ENCODE peak calls at places on chromosomes 3 and 15, in eight cellular contexts. One of them, this sample, is unnamed.

GRCh38 chr15:68552773-68553172 is 26.0 kb upstream of the CORO2B start:
- DNase-seq in upper lobe of left lung: no peak
- DNase-seq in dorsolateral prefrontal cortex: peak; percentile 81
- DNase-seq in lower lobe of right lung: no peak
- DNase-seq in Panc1: no peak
- DNase-seq in substantia nigra: no peak
- DNase-seq in CD8-positive, alpha-beta T cell: no peak
- DNase-seq in CD4-positive, alpha-beta T cell: no peak
- DNase-seq in this sample: no peak

GRCh38 chr3:38960953-38961622 is 90.7 kb downstream of the SCN11A start:
- DNase-seq in substantia nigra: no peak
- DNase-seq in upper lobe of left lung: peak; percentile 46
- DNase-seq in CD4-positive, alpha-beta T cell: no peak
- DNase-seq in CD8-positive, alpha-beta T cell: no peak
- DNase-seq in Panc1: no peak
- DNase-seq in lower lobe of right lung: no peak
- DNase-seq in dorsolateral prefrontal cortex: no peak
- DNase-seq in this sample: no peak

GRCh38 chr3:38346584-38347410 is at the start of gene XYLB:
- DNase-seq in lower lobe of right lung: peak; percentile 93
- DNase-seq in dorsolateral prefrontal cortex: peak; percentile 91
- DNase-seq in CD8-positive, alpha-beta T cell: peak; percentile 43
- DNase-seq in CD4-positive, alpha-beta T cell: peak; percentile 48
- DNase-seq in upper lobe of left lung: peak; percentile 92
- DNase-seq in Panc1: peak; percentile 36
- DNase-seq in substantia nigra: peak; percentile 54
- DNase-seq in this sample: peak; percentile 87

GRCh38 chr15:41567870-41568269 is 8.9 kb downstream of the TYRO3 start:
- DNase-seq in CD4-positive, alpha-beta T cell: no peak
- DNase-seq in CD8-positive, alpha-beta T cell: no peak
- DNase-seq in Panc1: no peak
- DNase-seq in upper lobe of left lung: no peak
- DNase-seq in lower lobe of right lung: no peak
- DNase-seq in substantia nigra: no peak
- DNase-seq in dorsolateral prefrontal cortex: no peak
- DNase-seq in this sample: no peak

GRCh38 chr3:63625161-63625560 is 27.3 kb upstream of the SNTN start:
- DNase-seq in lower lobe of right lung: no peak
- DNase-seq in upper lobe of left lung: no peak
- DNase-seq in CD4-positive, alpha-beta T cell: no peak
- DNase-seq in Panc1: no peak
- DNase-seq in CD8-positive, alpha-beta T cell: no peak
- DNase-seq in substantia nigra: no peak
- DNase-seq in dorsolateral prefrontal cortex: no peak
- DNase-seq in this sample: no peak

GRCh38 chr3:4730734-4731133 is 237.6 kb downstream of the ITPR1 start:
- DNase-seq in Panc1: no peak
- DNase-seq in dorsolateral prefrontal cortex: peak; percentile 55
- DNase-seq in upper lobe of left lung: no peak
- DNase-seq in lower lobe of right lung: no peak
- DNase-seq in CD4-positive, alpha-beta T cell: no peak
- DNase-seq in substantia nigra: no peak
- DNase-seq in CD8-positive, alpha-beta T cell: no peak
- DNase-seq in this sample: no peak

GRCh38 chr3:44128057-44128775 is 113.5 kb upstream of the TOPAZ1 start:
- DNase-seq in CD8-positive, alpha-beta T cell: no peak
- DNase-seq in Panc1: no peak
- DNase-seq in lower lobe of right lung: no peak
- DNase-seq in dorsolateral prefrontal cortex: no peak
- DNase-seq in upper lobe of left lung: no peak
- DNase-seq in CD4-positive, alpha-beta T cell: no peak
- DNase-seq in substantia nigra: no peak
- DNase-seq in this sample: no peak

GRCh38 chr3:7610634-7611033 is 749.7 kb downstream of the GRM7 start:
- DNase-seq in CD8-positive, alpha-beta T cell: no peak
- DNase-seq in upper lobe of left lung: no peak
- DNase-seq in CD4-positive, alpha-beta T cell: no peak
- DNase-seq in lower lobe of right lung: no peak
- DNase-seq in substantia nigra: no peak
- DNase-seq in dorsolateral prefrontal cortex: no peak
- DNase-seq in Panc1: no peak
- DNase-seq in this sample: no peak

GRCh38 chr15:74430510-74430951 is 3.2 kb downstream of the SEMA7A start:
- DNase-seq in substantia nigra: no peak
- DNase-seq in upper lobe of left lung: no peak
- DNase-seq in Panc1: no peak
- DNase-seq in CD4-positive, alpha-beta T cell: no peak
- DNase-seq in dorsolateral prefrontal cortex: no peak
- DNase-seq in CD8-positive, alpha-beta T cell: no peak
- DNase-seq in lower lobe of right lung: no peak
- DNase-seq in this sample: no peak

GRCh38 chr3:183313764-183314163 is 60.7 kb downstream of the B3GNT5 start:
- DNase-seq in upper lobe of left lung: no peak
- DNase-seq in CD8-positive, alpha-beta T cell: no peak
- DNase-seq in substantia nigra: no peak
- DNase-seq in CD4-positive, alpha-beta T cell: no peak
- DNase-seq in lower lobe of right lung: no peak
- DNase-seq in dorsolateral prefrontal cortex: no peak
- DNase-seq in Panc1: no peak
- DNase-seq in this sample: no peak

GRCh38 chr3:183317886-183318845 is 65.1 kb downstream of the B3GNT5 start:
- DNase-seq in upper lobe of left lung: no peak
- DNase-seq in Panc1: no peak
- DNase-seq in lower lobe of right lung: no peak
- DNase-seq in substantia nigra: no peak
- DNase-seq in CD4-positive, alpha-beta T cell: no peak
- DNase-seq in CD8-positive, alpha-beta T cell: no peak
- DNase-seq in dorsolateral prefrontal cortex: no peak
- DNase-seq in this sample: no peak

GRCh38 chr3:183315739-183316138 is 62.7 kb downstream of the B3GNT5 start:
- DNase-seq in CD8-positive, alpha-beta T cell: no peak
- DNase-seq in substantia nigra: no peak
- DNase-seq in lower lobe of right lung: no peak
- DNase-seq in CD4-positive, alpha-beta T cell: no peak
- DNase-seq in Panc1: no peak
- DNase-seq in upper lobe of left lung: no peak
- DNase-seq in dorsolateral prefrontal cortex: no peak
- DNase-seq in this sample: no peak

GRCh38 chr3:183318846-183319770 is 66.1 kb downstream of the B3GNT5 start:
- DNase-seq in CD8-positive, alpha-beta T cell: no peak
- DNase-seq in CD4-positive, alpha-beta T cell: no peak
- DNase-seq in substantia nigra: no peak
- DNase-seq in dorsolateral prefrontal cortex: no peak
- DNase-seq in lower lobe of right lung: no peak
- DNase-seq in Panc1: no peak
- DNase-seq in upper lobe of left lung: no peak
- DNase-seq in this sample: no peak

DNA sequence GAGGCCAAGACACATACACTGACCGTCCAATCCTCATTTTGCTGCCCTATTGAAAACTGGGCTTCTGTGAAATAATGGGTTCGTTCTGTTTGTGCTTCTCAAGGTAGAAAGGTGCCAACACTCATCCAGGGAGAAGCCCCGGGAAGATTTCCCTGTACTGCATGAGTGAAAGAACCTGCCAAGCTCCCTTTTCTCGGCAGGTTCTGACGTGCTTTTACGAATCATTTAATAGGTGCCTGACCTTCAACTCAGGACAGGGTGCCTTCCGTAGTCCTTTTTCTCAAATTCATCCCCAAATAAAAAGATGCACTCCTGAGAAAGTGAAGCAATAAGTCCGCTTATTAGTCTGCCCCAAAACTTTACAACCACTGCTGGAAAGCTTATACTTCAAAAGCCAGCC is 64.2 kb downstream of the B3GNT5 start:
- DNase-seq in dorsolateral prefrontal cortex: no peak
- DNase-seq in CD4-positive, alpha-beta T cell: no peak
- DNase-seq in Panc1: no peak
- DNase-seq in substantia nigra: no peak
- DNase-seq in CD8-positive, alpha-beta T cell: no peak
- DNase-seq in upper lobe of left lung: no peak
- DNase-seq in lower lobe of right lung: no peak
- DNase-seq in this sample: no peak
- H3K27ac ChIP-seq in dorsolateral prefrontal cortex: no peak overlapping the region
- H3K27ac ChIP-seq in CD4-positive, alpha-beta T cell: no peak overlapping the region
- H3K27ac ChIP-seq in Panc1: no peak overlapping the region
- H3K27ac ChIP-seq in substantia nigra: no peak overlapping the region
- H3K27ac ChIP-seq in CD8-positive, alpha-beta T cell: no peak overlapping the region
- H3K27ac ChIP-seq in upper lobe of left lung: no peak overlapping the region
- H3K27ac ChIP-seq in lower lobe of right lung: no peak overlapping the region
- H3K27ac ChIP-seq in this sample: no peak overlapping the region

GRCh38 chr3:141915766-141916165 is 39.3 kb downstream of the ATP1B3 start:
- DNase-seq in Panc1: no peak
- DNase-seq in CD8-positive, alpha-beta T cell: no peak
- DNase-seq in lower lobe of right lung: no peak
- DNase-seq in CD4-positive, alpha-beta T cell: no peak
- DNase-seq in upper lobe of left lung: no peak
- DNase-seq in dorsolateral prefrontal cortex: no peak
- DNase-seq in substantia nigra: no peak
- DNase-seq in this sample: no peak

GRCh38 chr3:141913150-141913811 is 36.8 kb downstream of the ATP1B3 start:
- DNase-seq in dorsolateral prefrontal cortex: no peak
- DNase-seq in lower lobe of right lung: no peak
- DNase-seq in CD4-positive, alpha-beta T cell: peak; percentile 32
- DNase-seq in upper lobe of left lung: no peak
- DNase-seq in Panc1: no peak
- DNase-seq in CD8-positive, alpha-beta T cell: no peak
- DNase-seq in substantia nigra: no peak
- DNase-seq in this sample: no peak

GRCh38 chr3:141914311-141914710 is 37.9 kb downstream of the ATP1B3 start:
- DNase-seq in CD8-positive, alpha-beta T cell: no peak
- DNase-seq in upper lobe of left lung: no peak
- DNase-seq in substantia nigra: no peak
- DNase-seq in dorsolateral prefrontal cortex: no peak
- DNase-seq in Panc1: no peak
- DNase-seq in lower lobe of right lung: no peak
- DNase-seq in CD4-positive, alpha-beta T cell: no peak
- DNase-seq in this sample: no peak

GRCh38 chr3:141909408-141909807 is 33.0 kb downstream of the ATP1B3 start:
- DNase-seq in upper lobe of left lung: no peak
- DNase-seq in substantia nigra: no peak
- DNase-seq in Panc1: no peak
- DNase-seq in dorsolateral prefrontal cortex: no peak
- DNase-seq in CD8-positive, alpha-beta T cell: no peak
- DNase-seq in lower lobe of right lung: no peak
- DNase-seq in CD4-positive, alpha-beta T cell: no peak
- DNase-seq in this sample: no peak

GRCh38 chr3:141915016-141915415 is 38.6 kb downstream of the ATP1B3 start:
- DNase-seq in CD4-positive, alpha-beta T cell: no peak
- DNase-seq in dorsolateral prefrontal cortex: no peak
- DNase-seq in CD8-positive, alpha-beta T cell: no peak
- DNase-seq in Panc1: no peak
- DNase-seq in substantia nigra: no peak
- DNase-seq in upper lobe of left lung: no peak
- DNase-seq in lower lobe of right lung: no peak
- DNase-seq in this sample: no peak
- H3K27ac ChIP-seq in CD4-positive, alpha-beta T cell: no peak overlapping the region
- H3K27ac ChIP-seq in dorsolateral prefrontal cortex: no peak overlapping the region
- H3K27ac ChIP-seq in CD8-positive, alpha-beta T cell: no peak overlapping the region
- H3K27ac ChIP-seq in Panc1: no peak overlapping the region
- H3K27ac ChIP-seq in substantia nigra: no peak overlapping the region
- H3K27ac ChIP-seq in upper lobe of left lung: no peak overlapping the region
- H3K27ac ChIP-seq in lower lobe of right lung: no peak overlapping the region
- H3K27ac ChIP-seq in this sample: no peak overlapping the region

GRCh38 chr3:177776656-177777055 is 579.4 kb upstream of the TBL1XR1 start:
- DNase-seq in upper lobe of left lung: no peak
- DNase-seq in CD4-positive, alpha-beta T cell: no peak
- DNase-seq in CD8-positive, alpha-beta T cell: no peak
- DNase-seq in lower lobe of right lung: no peak
- DNase-seq in substantia nigra: no peak
- DNase-seq in Panc1: no peak
- DNase-seq in dorsolateral prefrontal cortex: no peak
- DNase-seq in this sample: no peak

GRCh38 chr3:177772908-177773557 is 575.8 kb upstream of the TBL1XR1 start:
- DNase-seq in Panc1: no peak
- DNase-seq in lower lobe of right lung: no peak
- DNase-seq in CD4-positive, alpha-beta T cell: no peak
- DNase-seq in upper lobe of left lung: no peak
- DNase-seq in substantia nigra: no peak
- DNase-seq in dorsolateral prefrontal cortex: no peak
- DNase-seq in CD8-positive, alpha-beta T cell: no peak
- DNase-seq in this sample: peak; percentile 29

GRCh38 chr3:177771780-177772179 is 574.5 kb upstream of the TBL1XR1 start:
- DNase-seq in substantia nigra: no peak
- DNase-seq in CD4-positive, alpha-beta T cell: no peak
- DNase-seq in CD8-positive, alpha-beta T cell: no peak
- DNase-seq in dorsolateral prefrontal cortex: no peak
- DNase-seq in upper lobe of left lung: no peak
- DNase-seq in Panc1: no peak
- DNase-seq in lower lobe of right lung: no peak
- DNase-seq in this sample: no peak

DNA sequence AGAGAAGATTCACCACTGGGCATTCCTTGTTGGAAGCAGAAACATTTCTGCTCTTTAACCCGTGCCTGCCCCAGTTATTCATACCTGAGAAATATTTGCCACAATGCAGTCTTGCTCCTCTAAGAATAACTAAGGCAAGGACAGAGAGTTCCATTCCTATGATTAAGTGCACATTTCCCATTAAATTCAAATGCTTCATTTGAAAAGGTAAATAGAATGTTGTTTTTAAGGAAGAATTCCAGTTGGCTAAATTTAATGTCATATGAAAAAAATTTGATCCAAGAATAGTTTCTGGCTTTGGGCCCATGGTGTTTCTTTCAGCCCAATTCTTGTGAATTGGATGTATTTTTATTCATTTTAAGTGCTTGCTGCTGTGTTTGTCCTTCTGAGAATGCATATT is 573.5 kb upstream of the TBL1XR1 start:
- DNase-seq in upper lobe of left lung: no peak
- DNase-seq in CD4-positive, alpha-beta T cell: no peak
- DNase-seq in dorsolateral prefrontal cortex: no peak
- DNase-seq in lower lobe of right lung: no peak
- DNase-seq in substantia nigra: no peak
- DNase-seq in Panc1: no peak
- DNase-seq in CD8-positive, alpha-beta T cell: no peak
- DNase-seq in this sample: no peak
- H3K27ac ChIP-seq in upper lobe of left lung: no peak overlapping the region
- H3K27ac ChIP-seq in CD4-positive, alpha-beta T cell: no peak overlapping the region
- H3K27ac ChIP-seq in dorsolateral prefrontal cortex: peak overlapping the region; percentile 24
- H3K27ac ChIP-seq in lower lobe of right lung: no peak overlapping the region
- H3K27ac ChIP-seq in substantia nigra: no peak overlapping the region
- H3K27ac ChIP-seq in Panc1: no peak overlapping the region
- H3K27ac ChIP-seq in CD8-positive, alpha-beta T cell: no peak overlapping the region
- H3K27ac ChIP-seq in this sample: peak overlapping the region; percentile 43

DNA sequence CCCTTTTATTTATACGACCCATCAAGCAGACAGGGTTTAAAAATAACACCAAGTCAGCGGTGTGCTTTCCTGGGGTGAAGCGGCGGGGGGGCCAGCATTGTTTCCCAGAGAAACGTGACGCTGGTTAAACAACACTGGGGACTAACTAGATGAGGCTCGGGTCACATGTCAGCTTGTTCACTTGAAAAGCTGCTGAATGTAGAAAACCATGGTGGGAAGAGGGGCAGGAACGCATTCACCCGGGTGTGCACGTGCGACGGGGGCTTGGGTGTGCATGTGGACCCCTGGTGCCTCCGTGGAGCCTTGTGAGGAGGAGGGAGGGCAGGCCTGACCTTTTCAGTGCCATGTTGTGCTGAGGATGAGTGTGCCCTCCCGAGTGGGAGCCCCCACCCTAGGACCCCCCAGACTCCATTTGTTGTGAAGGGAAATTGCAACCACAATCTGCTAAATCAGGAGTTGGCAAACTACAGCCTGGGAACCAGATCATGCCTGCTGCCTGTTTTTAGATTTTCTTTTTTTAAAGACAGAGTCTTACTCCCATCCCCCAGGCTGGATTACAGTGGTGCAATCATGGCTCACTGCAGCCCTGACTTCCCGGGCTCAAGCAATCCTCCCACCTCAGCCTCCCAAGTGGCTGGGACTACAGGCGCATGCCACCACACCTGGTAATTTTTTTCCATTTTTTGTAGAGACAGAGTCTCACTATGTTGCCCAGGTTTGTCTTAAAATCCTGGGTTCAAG is 70.4 kb upstream of the CMTM7 start:
- DNase-seq in Panc1: no peak
- DNase-seq in substantia nigra: no peak
- DNase-seq in lower lobe of right lung: no peak
- DNase-seq in dorsolateral prefrontal cortex: no peak
- DNase-seq in CD8-positive, alpha-beta T cell: no peak
- DNase-seq in upper lobe of left lung: no peak
- DNase-seq in CD4-positive, alpha-beta T cell: no peak
- DNase-seq in this sample: peak; percentile 29
- H3K27ac ChIP-seq in Panc1: no peak overlapping the region
- H3K27ac ChIP-seq in substantia nigra: no peak overlapping the region
- H3K27ac ChIP-seq in lower lobe of right lung: no peak overlapping the region
- H3K27ac ChIP-seq in dorsolateral prefrontal cortex: no peak overlapping the region
- H3K27ac ChIP-seq in CD8-positive, alpha-beta T cell: no peak overlapping the region
- H3K27ac ChIP-seq in upper lobe of left lung: no peak overlapping the region
- H3K27ac ChIP-seq in CD4-positive, alpha-beta T cell: no peak overlapping the region
- H3K27ac ChIP-seq in this sample: peak overlapping the region; percentile 45

This sample was measured in left ventricle myocardium inferior.